ENCODE peak calls at places on chromosomes 2 and 18, in six cellular contexts. I, B, J, Y, X and F are unnamed samples.

GRCh38 chr2:121219866-121220265 is 65.1 kb downstream of the TFCP2L1 start:
- DNase-seq in I (no peak), B (no peak), J (no peak), Y (no peak), X (no peak), F (no peak)

GRCh38 chr2:97988722-97989121 is 7.0 kb downstream of the TMEM131 start:
- DNase-seq in I (no peak), B (no peak), J (no peak), Y (no peak), X (no peak), F (no peak)

GRCh38 chr2:203662963-203663362 is 43.5 kb upstream of the CD28 start:
- DNase-seq in I (no peak), B (no peak), J (no peak), Y (no peak), X (no peak), F (no peak)

GRCh38 chr2:234252766-234253165 is 202.3 kb downstream of the SPP2 start:
- DNase-seq in I (no peak), B (no peak), J (no peak), Y (no peak), X (no peak), F (no peak)

GRCh38 chr2:200862532-200863000 is 1.9 kb downstream of the CLK1 start:
- DNase-seq in I (no peak), B (peak; percentile 40), J (no peak), Y (peak; percentile 87), X (peak; percentile 88), F (peak; percentile 27)

GRCh38 chr2:232418466-232419244 is 12.0 kb downstream of the ALPG start:
- DNase-seq in I (peak; percentile 56), B (no peak), J (no peak), Y (peak; percentile 62), X (no peak), F (peak; percentile 26)

GRCh38 chr18:56910967-56911366 is 235.9 kb upstream of the BOD1L2 start:
- DNase-seq in I (no peak), B (no peak), J (no peak), Y (no peak), X (no peak), F (no peak)

GRCh38 chr2:17311104-17311619 is 207.1 kb downstream of the RAD51AP2 start:
- DNase-seq in I (no peak), B (no peak), J (no peak), Y (no peak), X (no peak), F (no peak)

GRCh38 chr18:52636536-52636935 is 296.5 kb downstream of the DCC start:
- DNase-seq in I (peak; percentile 20), B (no peak), J (no peak), Y (no peak), X (no peak), F (peak; percentile 8)

GRCh38 chr2:239827511-239827865 is 197.7 kb downstream of the NDUFA10 start:
- DNase-seq in I (no peak), B (no peak), J (no peak), Y (no peak), X (no peak), F (no peak)

GRCh38 chr2:222424729-222425671 is 657 bp downstream of the SGPP2 start:
- DNase-seq in I (peak; percentile 56), B (no peak), J (no peak), Y (no peak), X (no peak), F (peak; percentile 43)

GRCh38 chr2:157443090-157443489 is 799 bp downstream of the CYTIP start:
- DNase-seq in I (no peak), B (no peak), J (no peak), Y (no peak), X (no peak), F (no peak)

GRCh38 chr2:30194421-30194820 is 36.9 kb upstream of the LBH start:
- DNase-seq in I (no peak), B (no peak), J (no peak), Y (no peak), X (no peak), F (no peak)

DNA sequence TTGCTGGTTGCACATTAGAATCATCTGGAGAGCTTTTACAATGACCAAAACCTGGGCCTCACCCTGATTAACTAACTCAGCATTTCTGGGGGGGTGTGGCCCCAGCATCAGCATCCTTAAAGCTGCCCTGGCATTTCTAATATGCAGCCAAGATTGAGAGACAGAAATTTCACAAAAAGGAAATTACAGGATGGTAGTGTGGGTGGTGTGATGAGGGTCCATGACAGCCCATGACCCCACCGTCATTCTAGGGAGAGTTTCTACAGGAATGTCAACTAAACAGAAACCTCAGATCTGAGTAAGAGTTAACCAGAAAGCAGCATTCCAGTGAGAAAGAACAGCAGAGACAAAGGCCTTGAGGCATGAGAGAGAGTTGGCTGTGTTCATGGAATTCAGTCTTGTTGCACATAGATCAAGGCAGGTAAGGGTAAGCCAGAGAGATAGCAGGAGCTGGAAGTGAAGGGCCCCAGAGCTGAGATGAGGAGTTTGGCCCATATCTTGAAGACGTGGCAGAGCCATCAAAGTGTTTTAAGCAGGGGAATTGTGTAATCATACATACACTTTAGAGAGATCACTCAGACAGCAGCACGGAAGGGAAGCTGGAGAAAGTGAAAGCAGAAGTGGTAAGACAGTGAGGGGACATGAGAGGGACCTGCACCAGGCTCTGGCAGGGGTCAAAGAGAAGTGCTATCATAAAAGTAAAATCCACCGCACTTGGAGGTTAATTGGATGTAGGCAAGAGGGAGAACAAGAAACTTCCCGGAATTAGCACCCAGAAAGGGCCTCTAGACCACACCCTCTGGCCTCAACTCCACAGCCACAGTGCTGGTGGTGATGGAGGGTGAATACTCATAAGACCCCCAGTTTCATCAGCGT is 7.8 kb upstream of the TRABD2A start:
- DNase-seq in I (no peak), B (no peak), J (no peak), Y (peak; percentile 82), X (peak; percentile 83), F (peak; percentile 52)
- H3K4me3 ChIP-seq in I (no peak overlapping the region), B (peak overlapping the region; percentile 42), J (no peak overlapping the region), Y (peak overlapping the region; percentile 64), X (peak overlapping the region; percentile 8), F (peak overlapping the region; percentile 36)

GRCh38 chr2:230007931-230008707 is 60.6 kb downstream of the SLC16A14 start:
- DNase-seq in I (peak; percentile 84), B (peak; percentile 46), J (peak; percentile 84), Y (peak; percentile 78), X (peak; percentile 71), F (peak; percentile 84)
- H3K4me3 ChIP-seq in I (no peak overlapping the region), B (no peak overlapping the region), J (peak overlapping the region; percentile 5), Y (peak overlapping the region; percentile 34), X (no peak overlapping the region), F (no peak overlapping the region)

GRCh38 chr18:13481820-13482640 is 244.3 kb downstream of the FAM210A start:
- DNase-seq in I (no peak), B (no peak), J (no peak), Y (no peak), X (no peak), F (peak; percentile 8)
- H3K4me3 ChIP-seq in I (no peak overlapping the region), B (no peak overlapping the region), J (no peak overlapping the region), Y (no peak overlapping the region), X (no peak overlapping the region), F (no peak overlapping the region)

DNA sequence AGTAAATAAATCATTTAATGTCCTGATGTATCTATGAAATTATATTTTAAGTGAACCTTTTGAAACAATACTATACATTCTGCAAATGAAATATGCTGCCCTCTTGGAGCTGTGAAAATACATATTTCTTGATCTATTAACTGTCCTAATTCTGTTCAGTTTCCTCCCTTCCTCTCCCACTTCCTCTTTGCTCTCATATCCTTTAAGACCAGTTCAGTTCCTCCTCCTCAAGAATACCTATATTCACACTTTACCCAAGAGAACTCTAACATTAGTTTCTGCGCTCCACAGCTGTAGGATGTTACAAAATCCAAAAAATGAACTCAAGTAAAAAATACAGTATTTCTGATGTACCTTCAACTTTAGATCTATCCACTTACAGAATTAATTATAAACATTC is 5.4 kb downstream of the ITSN2 start:
- DNase-seq in I (no peak), B (no peak), J (no peak), Y (no peak), X (no peak), F (no peak)
- H3K4me3 ChIP-seq in I (no peak overlapping the region), B (no peak overlapping the region), J (no peak overlapping the region), Y (no peak overlapping the region), X (no peak overlapping the region), F (no peak overlapping the region)